ENCODE peak calls at places on chromosomes 7 and 10, in ten cellular contexts. One of them, this sample, is unnamed.

GRCh38 chr7:1152492-1152891 is 7.5 kb downstream of the ZFAND2A start:
- DNase-seq in SK-MEL-5: no peak
- DNase-seq in tibial artery: no peak
- DNase-seq in mucosa of descending colon: no peak
- DNase-seq in SHP77: no peak
- DNase-seq in endodermal cell: no peak
- DNase-seq in neural crest cell: no peak
- DNase-seq in mucosa of gallbladder: no peak
- DNase-seq in activated CD4-positive, alpha-beta memory T cell treated with anti-CD3 and anti-CD28 coated beads, Interleukin-2, amount 10 ng/mL, durations not matched to agents 7 days and 5 days: no peak
- DNase-seq in lung: no peak
- DNase-seq in this sample: no peak

GRCh38 chr7:2299131-2299829 is 15.0 kb downstream of the SNX8 start:
- DNase-seq in neural crest cell: no peak
- DNase-seq in mucosa of descending colon: no peak
- DNase-seq in lung: no peak
- DNase-seq in SK-MEL-5: peak
- DNase-seq in tibial artery: peak
- DNase-seq in endodermal cell: no peak
- DNase-seq in SHP77: no peak
- DNase-seq in mucosa of gallbladder: peak
- DNase-seq in activated CD4-positive, alpha-beta memory T cell treated with anti-CD3 and anti-CD28 coated beads, Interleukin-2, amount 10 ng/mL, durations not matched to agents 7 days and 5 days: peak
- DNase-seq in this sample: no peak

GRCh38 chr7:92133737-92134270 is 473 bp downstream of the CYP51A1 start:
- DNase-seq in mucosa of descending colon: peak
- DNase-seq in endodermal cell: peak
- DNase-seq in activated CD4-positive, alpha-beta memory T cell treated with anti-CD3 and anti-CD28 coated beads, Interleukin-2, amount 10 ng/mL, durations not matched to agents 7 days and 5 days: peak
- DNase-seq in mucosa of gallbladder: peak
- DNase-seq in SHP77: peak
- DNase-seq in tibial artery: peak
- DNase-seq in neural crest cell: peak
- DNase-seq in SK-MEL-5: peak
- DNase-seq in lung: peak
- DNase-seq in this sample: peak

GRCh38 chr10:27440021-27440420 is 64.1 kb upstream of the RAB18 start:
- DNase-seq in endodermal cell: no peak
- DNase-seq in neural crest cell: no peak
- DNase-seq in activated CD4-positive, alpha-beta memory T cell treated with anti-CD3 and anti-CD28 coated beads, Interleukin-2, amount 10 ng/mL, durations not matched to agents 7 days and 5 days: no peak
- DNase-seq in SHP77: no peak
- DNase-seq in tibial artery: no peak
- DNase-seq in SK-MEL-5: no peak
- DNase-seq in mucosa of descending colon: no peak
- DNase-seq in lung: no peak
- DNase-seq in mucosa of gallbladder: no peak
- DNase-seq in this sample: no peak

GRCh38 chr7:33651998-33652397 is 253.3 kb upstream of the BMPER start:
- DNase-seq in neural crest cell: no peak
- DNase-seq in mucosa of gallbladder: no peak
- DNase-seq in mucosa of descending colon: no peak
- DNase-seq in tibial artery: no peak
- DNase-seq in lung: no peak
- DNase-seq in SHP77: no peak
- DNase-seq in endodermal cell: peak
- DNase-seq in activated CD4-positive, alpha-beta memory T cell treated with anti-CD3 and anti-CD28 coated beads, Interleukin-2, amount 10 ng/mL, durations not matched to agents 7 days and 5 days: no peak
- DNase-seq in SK-MEL-5: no peak
- DNase-seq in this sample: no peak

GRCh38 chr10:930415-931325 is 835 bp downstream of the LARP4B start:
- DNase-seq in mucosa of gallbladder: peak
- DNase-seq in SHP77: no peak
- DNase-seq in lung: peak
- DNase-seq in SK-MEL-5: peak
- DNase-seq in neural crest cell: peak
- DNase-seq in activated CD4-positive, alpha-beta memory T cell treated with anti-CD3 and anti-CD28 coated beads, Interleukin-2, amount 10 ng/mL, durations not matched to agents 7 days and 5 days: peak
- DNase-seq in endodermal cell: peak
- DNase-seq in tibial artery: no peak
- DNase-seq in mucosa of descending colon: peak
- DNase-seq in this sample: no peak

GRCh38 chr10:60803433-60803832 is 25.2 kb downstream of the CDK1 start:
- DNase-seq in neural crest cell: no peak
- DNase-seq in SHP77: no peak
- DNase-seq in SK-MEL-5: no peak
- DNase-seq in lung: no peak
- DNase-seq in activated CD4-positive, alpha-beta memory T cell treated with anti-CD3 and anti-CD28 coated beads, Interleukin-2, amount 10 ng/mL, durations not matched to agents 7 days and 5 days: no peak
- DNase-seq in mucosa of gallbladder: no peak
- DNase-seq in endodermal cell: no peak
- DNase-seq in mucosa of descending colon: no peak
- DNase-seq in tibial artery: no peak
- DNase-seq in this sample: no peak

GRCh38 chr7:28054531-28055160 is 125.9 kb downstream of the JAZF1 start:
- DNase-seq in endodermal cell: no peak
- DNase-seq in mucosa of descending colon: no peak
- DNase-seq in SK-MEL-5: no peak
- DNase-seq in neural crest cell: no peak
- DNase-seq in SHP77: no peak
- DNase-seq in activated CD4-positive, alpha-beta memory T cell treated with anti-CD3 and anti-CD28 coated beads, Interleukin-2, amount 10 ng/mL, durations not matched to agents 7 days and 5 days: no peak
- DNase-seq in tibial artery: no peak
- DNase-seq in lung: no peak
- DNase-seq in mucosa of gallbladder: no peak
- DNase-seq in this sample: no peak

GRCh38 chr7:48059706-48060105 is 24.4 kb downstream of the C7orf57 start:
- DNase-seq in SHP77: no peak
- DNase-seq in tibial artery: no peak
- DNase-seq in endodermal cell: no peak
- DNase-seq in neural crest cell: no peak
- DNase-seq in activated CD4-positive, alpha-beta memory T cell treated with anti-CD3 and anti-CD28 coated beads, Interleukin-2, amount 10 ng/mL, durations not matched to agents 7 days and 5 days: no peak
- DNase-seq in mucosa of gallbladder: no peak
- DNase-seq in SK-MEL-5: no peak
- DNase-seq in lung: no peak
- DNase-seq in mucosa of descending colon: no peak
- DNase-seq in this sample: no peak

GRCh38 chr10:18312385-18313145 is 172.3 kb downstream of the CACNB2 start:
- DNase-seq in tibial artery: no peak
- DNase-seq in SK-MEL-5: peak
- DNase-seq in activated CD4-positive, alpha-beta memory T cell treated with anti-CD3 and anti-CD28 coated beads, Interleukin-2, amount 10 ng/mL, durations not matched to agents 7 days and 5 days: no peak
- DNase-seq in SHP77: peak
- DNase-seq in lung: no peak
- DNase-seq in mucosa of descending colon: no peak
- DNase-seq in endodermal cell: no peak
- DNase-seq in neural crest cell: no peak
- DNase-seq in mucosa of gallbladder: no peak
- DNase-seq in this sample: peak

GRCh38 chr7:13130321-13130720 is 442.9 kb downstream of the ARL4A start:
- DNase-seq in tibial artery: no peak
- DNase-seq in lung: no peak
- DNase-seq in activated CD4-positive, alpha-beta memory T cell treated with anti-CD3 and anti-CD28 coated beads, Interleukin-2, amount 10 ng/mL, durations not matched to agents 7 days and 5 days: no peak
- DNase-seq in neural crest cell: no peak
- DNase-seq in SHP77: no peak
- DNase-seq in SK-MEL-5: no peak
- DNase-seq in mucosa of gallbladder: no peak
- DNase-seq in mucosa of descending colon: no peak
- DNase-seq in endodermal cell: no peak
- DNase-seq in this sample: no peak

GRCh38 chr7:22911889-22912288 is 89.2 kb upstream of the TOMM7 start:
- DNase-seq in tibial artery: no peak
- DNase-seq in SHP77: no peak
- DNase-seq in neural crest cell: no peak
- DNase-seq in lung: no peak
- DNase-seq in activated CD4-positive, alpha-beta memory T cell treated with anti-CD3 and anti-CD28 coated beads, Interleukin-2, amount 10 ng/mL, durations not matched to agents 7 days and 5 days: no peak
- DNase-seq in mucosa of gallbladder: no peak
- DNase-seq in SK-MEL-5: no peak
- DNase-seq in endodermal cell: no peak
- DNase-seq in mucosa of descending colon: no peak
- DNase-seq in this sample: no peak

This sample was measured in pons.